ENCODE peak calls at places on chromosomes 4 and X, in four cellular contexts. One of them, this sample, is unnamed.

GRCh38 chrX:136205882-136206281 is 45.3 kb downstream of the MAP7D3 start:
- DNase-seq in OCI-LY7: no peak
- DNase-seq in dorsolateral prefrontal cortex: no peak
- DNase-seq in heart right ventricle: no peak
- DNase-seq in this sample: no peak

GRCh38 chrX:44224760-44225159 is 118.7 kb downstream of the EFHC2 start:
- DNase-seq in OCI-LY7: no peak
- DNase-seq in dorsolateral prefrontal cortex: no peak
- DNase-seq in heart right ventricle: no peak
- DNase-seq in this sample: no peak

GRCh38 chrX:1401611-1402430 is 9.9 kb upstream of the SLC25A6 start:
- DNase-seq in OCI-LY7: no peak
- DNase-seq in dorsolateral prefrontal cortex: peak
- DNase-seq in heart right ventricle: no peak
- DNase-seq in this sample: no peak

GRCh38 chr4:17232575-17233253 is 279.2 kb downstream of the QDPR start:
- DNase-seq in OCI-LY7: no peak
- DNase-seq in dorsolateral prefrontal cortex: no peak
- DNase-seq in heart right ventricle: peak
- DNase-seq in this sample: no peak

GRCh38 chrX:57817302-57817701 is 93.0 kb downstream of the ZXDA start:
- DNase-seq in OCI-LY7: peak
- DNase-seq in dorsolateral prefrontal cortex: no peak
- DNase-seq in heart right ventricle: no peak
- DNase-seq in this sample: no peak

GRCh38 chrX:105126201-105126600 is 94.3 kb downstream of the TEX13A start:
- DNase-seq in OCI-LY7: no peak
- DNase-seq in dorsolateral prefrontal cortex: no peak
- DNase-seq in heart right ventricle: no peak
- DNase-seq in this sample: peak

GRCh38 chr4:2558301-2558700 is 21.9 kb downstream of the FAM193A start:
- DNase-seq in OCI-LY7: no peak
- DNase-seq in dorsolateral prefrontal cortex: no peak
- DNase-seq in heart right ventricle: no peak
- DNase-seq in this sample: no peak

GRCh38 chrX:149185087-149185486 is 320.0 kb downstream of the IDS start:
- DNase-seq in OCI-LY7: no peak
- DNase-seq in dorsolateral prefrontal cortex: no peak
- DNase-seq in heart right ventricle: no peak
- DNase-seq in this sample: peak

GRCh38 chr4:175790067-175790466 is 22.0 kb downstream of the GPM6A start:
- DNase-seq in OCI-LY7: no peak
- DNase-seq in dorsolateral prefrontal cortex: no peak
- DNase-seq in heart right ventricle: no peak
- DNase-seq in this sample: no peak

GRCh38 chrX:10015711-10016515 is 48.8 kb downstream of the CLDN34 start:
- DNase-seq in OCI-LY7: peak
- DNase-seq in dorsolateral prefrontal cortex: no peak
- DNase-seq in heart right ventricle: peak
- DNase-seq in this sample: no peak

GRCh38 chr4:102247041-102247440 is 98.2 kb downstream of the SLC39A8 start:
- DNase-seq in OCI-LY7: no peak
- DNase-seq in dorsolateral prefrontal cortex: no peak
- DNase-seq in heart right ventricle: no peak
- DNase-seq in this sample: peak

GRCh38 chr4:150123982-150124670 is 45.9 kb downstream of the DCLK2 start:
- DNase-seq in OCI-LY7: no peak
- DNase-seq in dorsolateral prefrontal cortex: no peak
- DNase-seq in heart right ventricle: no peak
- DNase-seq in this sample: no peak

GRCh38 chr4:99462875-99463464 is 27.8 kb upstream of the ADH7 start:
- DNase-seq in OCI-LY7: peak
- DNase-seq in dorsolateral prefrontal cortex: no peak
- DNase-seq in heart right ventricle: no peak
- DNase-seq in this sample: peak

GRCh38 chr4:121147923-121148443 is 16.1 kb downstream of the TNIP3 start:
- DNase-seq in OCI-LY7: no peak
- DNase-seq in dorsolateral prefrontal cortex: no peak
- DNase-seq in heart right ventricle: no peak
- DNase-seq in this sample: no peak

GRCh38 chr4:37728064-37728463 is 41.9 kb upstream of the RELL1 start:
- DNase-seq in OCI-LY7: peak
- DNase-seq in dorsolateral prefrontal cortex: no peak
- DNase-seq in heart right ventricle: no peak
- DNase-seq in this sample: peak

GRCh38 chr4:153497988-153498967 is 32.1 kb downstream of the TMEM131L start:
- DNase-seq in OCI-LY7: peak
- DNase-seq in dorsolateral prefrontal cortex: no peak
- DNase-seq in heart right ventricle: no peak
- DNase-seq in this sample: no peak
- H3K4me3 ChIP-seq in OCI-LY7: peak
- H3K4me3 ChIP-seq in dorsolateral prefrontal cortex: no peak
- H3K4me3 ChIP-seq in heart right ventricle: no peak
- H3K4me3 ChIP-seq in this sample: no peak

GRCh38 chr4:56907009-56907408 is 691 bp upstream of the REST start:
- DNase-seq in OCI-LY7: no peak
- DNase-seq in dorsolateral prefrontal cortex: no peak
- DNase-seq in heart right ventricle: no peak
- DNase-seq in this sample: no peak

GRCh38 chr4:56909083-56909981 is 1.6 kb downstream of the REST start:
- DNase-seq in OCI-LY7: peak
- DNase-seq in dorsolateral prefrontal cortex: peak
- DNase-seq in heart right ventricle: no peak
- DNase-seq in this sample: peak

GRCh38 chr4:56907489-56908205 is at the start of gene REST:
- DNase-seq in OCI-LY7: peak
- DNase-seq in dorsolateral prefrontal cortex: peak
- DNase-seq in heart right ventricle: peak
- DNase-seq in this sample: peak

GRCh38 chr4:56906534-56906933 is 1.2 kb upstream of the REST start:
- DNase-seq in OCI-LY7: no peak
- DNase-seq in dorsolateral prefrontal cortex: no peak
- DNase-seq in heart right ventricle: no peak
- DNase-seq in this sample: no peak

GRCh38 chr4:56908206-56909082 is 744 bp downstream of the REST start:
- DNase-seq in OCI-LY7: peak
- DNase-seq in dorsolateral prefrontal cortex: peak
- DNase-seq in heart right ventricle: peak
- DNase-seq in this sample: peak
- TF ChIP-seq CTCF in OCI-LY7: peak
- TF ChIP-seq CTCF in dorsolateral prefrontal cortex: no peak
- TF ChIP-seq CTCF in heart right ventricle: peak
- TF ChIP-seq CTCF in this sample: no peak

GRCh38 chr4:147735413-147736301 is 3.8 kb downstream of the ARHGAP10 start:
- DNase-seq in OCI-LY7: no peak
- DNase-seq in dorsolateral prefrontal cortex: no peak
- DNase-seq in heart right ventricle: no peak
- DNase-seq in this sample: no peak
- H3K4me3 ChIP-seq in OCI-LY7: no peak
- H3K4me3 ChIP-seq in dorsolateral prefrontal cortex: no peak
- H3K4me3 ChIP-seq in heart right ventricle: peak
- H3K4me3 ChIP-seq in this sample: no peak

GRCh38 chrX:153744210-153745066 is 19.6 kb upstream of the PLXNB3 start:
- DNase-seq in OCI-LY7: no peak
- DNase-seq in dorsolateral prefrontal cortex: no peak
- DNase-seq in heart right ventricle: no peak
- DNase-seq in this sample: no peak
- TF ChIP-seq CTCF in OCI-LY7: peak
- TF ChIP-seq CTCF in dorsolateral prefrontal cortex: no peak
- TF ChIP-seq CTCF in heart right ventricle: peak
- TF ChIP-seq CTCF in this sample: peak

DNA sequence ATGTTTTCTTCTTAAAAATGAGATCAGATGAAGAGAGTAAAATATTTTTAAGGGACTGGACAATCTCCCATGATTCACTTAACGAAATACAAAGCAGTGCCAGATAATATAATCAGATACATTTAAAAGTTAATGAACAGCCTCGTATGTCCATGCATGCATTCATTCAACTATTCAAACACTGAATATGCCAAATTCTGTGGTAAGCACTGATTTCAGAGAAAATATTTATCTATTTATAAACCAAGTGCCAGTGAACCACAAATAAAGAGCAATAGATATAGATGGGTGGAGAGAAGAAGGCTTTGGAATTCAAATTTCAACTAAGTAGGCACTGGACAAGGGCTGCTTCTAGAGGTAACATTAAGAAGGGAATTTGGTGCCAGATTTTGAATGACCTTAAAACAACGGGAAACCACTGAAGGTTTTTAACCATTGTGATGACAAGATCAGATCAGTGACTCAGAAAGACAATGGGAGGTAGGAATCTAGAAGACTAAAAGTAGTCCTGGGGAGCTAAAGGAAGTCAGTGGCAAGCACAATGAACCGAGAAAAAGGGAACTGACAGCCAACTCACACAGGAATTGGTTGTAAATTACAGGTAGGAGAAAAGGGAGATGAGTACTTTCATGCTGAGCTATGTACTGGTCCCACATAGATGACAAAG is 14.2 kb downstream of the ELOVL6 start:
- DNase-seq in OCI-LY7: no peak
- DNase-seq in dorsolateral prefrontal cortex: no peak
- DNase-seq in heart right ventricle: no peak
- DNase-seq in this sample: peak
- H3K4me3 ChIP-seq in OCI-LY7: no peak
- H3K4me3 ChIP-seq in dorsolateral prefrontal cortex: no peak
- H3K4me3 ChIP-seq in heart right ventricle: no peak
- H3K4me3 ChIP-seq in this sample: no peak

GRCh38 chrX:63739885-63740284 is 45.1 kb downstream of the ARHGEF9 start:
- DNase-seq in OCI-LY7: no peak
- DNase-seq in dorsolateral prefrontal cortex: no peak
- DNase-seq in heart right ventricle: no peak
- DNase-seq in this sample: no peak
- TF ChIP-seq CTCF in OCI-LY7: no peak
- TF ChIP-seq CTCF in dorsolateral prefrontal cortex: no peak
- TF ChIP-seq CTCF in heart right ventricle: no peak
- TF ChIP-seq CTCF in this sample: no peak

DNA sequence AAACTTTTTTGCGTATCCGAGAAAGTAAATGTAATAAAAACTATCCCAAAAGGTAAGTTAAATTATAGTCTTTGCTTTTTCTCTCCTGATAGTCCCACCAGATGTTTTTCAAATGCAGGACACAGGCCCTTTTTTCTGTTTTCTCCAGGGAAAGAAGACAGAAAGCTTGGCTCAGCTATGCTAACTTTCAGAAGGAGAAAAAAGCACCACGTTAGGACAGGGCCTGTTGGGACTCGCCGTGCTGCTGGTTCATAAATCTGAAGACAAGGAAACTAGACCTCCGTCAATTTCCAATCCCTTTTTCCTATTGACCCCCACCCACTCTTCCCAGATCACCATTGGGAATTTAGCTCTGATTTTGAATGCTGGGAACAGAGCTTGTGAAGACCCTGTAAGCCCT is 220.9 kb upstream of the SFRP2 start:
- DNase-seq in OCI-LY7: no peak
- DNase-seq in dorsolateral prefrontal cortex: no peak
- DNase-seq in heart right ventricle: no peak
- DNase-seq in this sample: peak
- H3K4me3 ChIP-seq in OCI-LY7: no peak
- H3K4me3 ChIP-seq in dorsolateral prefrontal cortex: no peak
- H3K4me3 ChIP-seq in heart right ventricle: no peak
- H3K4me3 ChIP-seq in this sample: no peak

This sample was measured in bronchial epithelial cell.